ENCODE peak calls at places on chromosomes 4 and X, in eight cellular contexts. J, Y, U, X, L, G, C and R are unnamed samples.

GRCh38 chr4:116122131-116122530 is 963.2 kb downstream of the TRAM1L1 start:
- DNase-seq in Y (no peak), X (peak), G (no peak), J (no peak), L (no peak), C (no peak), U (no peak), R (no peak)

GRCh38 chrX:75609361-75609760 is 86.5 kb upstream of the ZDHHC15 start:
- DNase-seq in C (no peak), U (no peak), X (no peak), G (no peak), J (no peak), L (no peak), Y (no peak), R (no peak)

GRCh38 chr4:105474110-105474518 is 252 bp upstream of the PPA2 start:
- DNase-seq in X (no peak), Y (peak), U (peak), C (peak), G (peak), L (no peak), J (peak), R (no peak)

GRCh38 chrX:114508836-114509235 is 75.0 kb upstream of the HTR2C start:
- DNase-seq in X (no peak), C (no peak), Y (no peak), G (no peak), J (no peak), L (no peak), U (no peak), R (no peak)

GRCh38 chr4:5050520-5050955 is 742 bp upstream of the STK32B start:
- DNase-seq in Y (peak), J (peak), L (peak), X (peak), G (peak), C (peak), U (peak), R (peak)

GRCh38 chr4:180578175-180578574 is 1665.0 kb upstream of the TENM3 start:
- DNase-seq in L (no peak), U (no peak), Y (no peak), J (no peak), C (no peak), X (no peak), G (no peak), R (no peak)

GRCh38 chr4:152676052-152676854 is 3.5 kb downstream of the TMEM154 start:
- DNase-seq in J (no peak), C (no peak), L (no peak), Y (no peak), U (no peak), G (no peak), X (no peak), R (no peak)

GRCh38 chrX:24396236-24396929 is 35.9 kb downstream of the SUPT20HL1 start:
- DNase-seq in J (no peak), U (no peak), X (no peak), L (no peak), G (no peak), C (no peak), Y (no peak), R (no peak)

GRCh38 chr4:158722291-158722916 is 792 bp downstream of the PPID start:
- DNase-seq in X (peak), C (no peak), Y (peak), L (no peak), U (no peak), J (no peak), G (no peak), R (peak)

GRCh38 chrX:104641176-104641575 is 75.2 kb downstream of the IL1RAPL2 start:
- DNase-seq in L (no peak), X (no peak), Y (no peak), J (no peak), G (no peak), U (no peak), C (no peak), R (no peak)

GRCh38 chr4:146932111-146932510 is 13.6 kb downstream of the TTC29 start:
- DNase-seq in L (no peak), X (no peak), G (no peak), C (no peak), U (no peak), J (no peak), Y (no peak), R (no peak)

GRCh38 chr4:31995943-31996901 is 1276.1 kb downstream of the PCDH7 start:
- DNase-seq in X (peak), G (no peak), U (no peak), J (no peak), Y (no peak), C (no peak), L (no peak), R (no peak)

GRCh38 chrX:103376118-103376978 is at the start of gene BEX3:
- DNase-seq in Y (peak), G (peak), X (peak), C (peak), J (peak), U (peak), L (no peak), R (peak)
- TF ChIP-seq POLR2A in Y (peak), G (no peak), X (peak), C (peak), J (no peak), U (peak), L (peak), R (peak)

GRCh38 chr4:150211821-150212445 is 133.7 kb downstream of the DCLK2 start:
- DNase-seq in Y (no peak), U (no peak), L (no peak), X (no peak), C (no peak), J (no peak), G (no peak), R (no peak)

GRCh38 chr4:150207871-150208270 is 129.6 kb downstream of the DCLK2 start:
- DNase-seq in J (no peak), Y (no peak), C (no peak), U (no peak), G (no peak), X (no peak), L (no peak), R (no peak)

GRCh38 chr4:150206981-150207380 is 128.7 kb downstream of the DCLK2 start:
- DNase-seq in C (no peak), L (no peak), X (no peak), G (no peak), J (no peak), Y (no peak), U (no peak), R (no peak)

GRCh38 chr4:150211016-150211415 is 132.8 kb downstream of the DCLK2 start:
- DNase-seq in Y (no peak), J (no peak), G (no peak), U (no peak), X (no peak), C (no peak), L (no peak), R (no peak)

GRCh38 chr4:150209140-150209829 is 131.0 kb downstream of the DCLK2 start:
- DNase-seq in J (peak), G (no peak), U (peak), Y (peak), X (peak), C (peak), L (peak), R (peak)
- TF ChIP-seq POLR2A in J (no peak), G (no peak), U (no peak), Y (no peak), X (no peak), C (no peak), L (no peak), R (no peak)

DNA sequence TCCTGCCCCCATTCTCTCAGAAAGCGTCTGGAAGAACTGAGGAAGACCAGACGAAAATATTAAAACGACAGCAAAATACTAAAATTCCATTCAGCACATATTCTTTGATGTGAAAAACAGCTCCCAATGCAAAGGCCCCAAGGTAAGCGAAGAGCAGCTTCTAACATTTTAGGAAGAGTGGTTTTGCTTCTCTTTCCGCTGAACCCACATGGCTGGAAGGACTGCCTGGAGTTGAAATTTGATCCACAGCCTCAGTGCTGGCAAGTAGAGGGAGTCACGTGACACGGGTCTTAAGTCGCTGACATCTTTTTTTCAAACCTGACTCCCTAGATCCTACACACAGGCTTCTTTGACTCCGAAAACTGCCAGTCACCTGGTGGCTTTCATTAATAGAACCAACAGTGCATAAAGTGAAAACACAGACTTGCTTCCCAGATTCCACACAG is at the start of gene FAM13A:
- DNase-seq in L (peak), X (peak), C (peak), G (no peak), J (peak), Y (peak), U (peak), R (peak)
- TF ChIP-seq POLR2A in L (peak), X (peak), C (no peak), G (no peak), J (no peak), Y (peak), U (no peak), R (peak)

DNA sequence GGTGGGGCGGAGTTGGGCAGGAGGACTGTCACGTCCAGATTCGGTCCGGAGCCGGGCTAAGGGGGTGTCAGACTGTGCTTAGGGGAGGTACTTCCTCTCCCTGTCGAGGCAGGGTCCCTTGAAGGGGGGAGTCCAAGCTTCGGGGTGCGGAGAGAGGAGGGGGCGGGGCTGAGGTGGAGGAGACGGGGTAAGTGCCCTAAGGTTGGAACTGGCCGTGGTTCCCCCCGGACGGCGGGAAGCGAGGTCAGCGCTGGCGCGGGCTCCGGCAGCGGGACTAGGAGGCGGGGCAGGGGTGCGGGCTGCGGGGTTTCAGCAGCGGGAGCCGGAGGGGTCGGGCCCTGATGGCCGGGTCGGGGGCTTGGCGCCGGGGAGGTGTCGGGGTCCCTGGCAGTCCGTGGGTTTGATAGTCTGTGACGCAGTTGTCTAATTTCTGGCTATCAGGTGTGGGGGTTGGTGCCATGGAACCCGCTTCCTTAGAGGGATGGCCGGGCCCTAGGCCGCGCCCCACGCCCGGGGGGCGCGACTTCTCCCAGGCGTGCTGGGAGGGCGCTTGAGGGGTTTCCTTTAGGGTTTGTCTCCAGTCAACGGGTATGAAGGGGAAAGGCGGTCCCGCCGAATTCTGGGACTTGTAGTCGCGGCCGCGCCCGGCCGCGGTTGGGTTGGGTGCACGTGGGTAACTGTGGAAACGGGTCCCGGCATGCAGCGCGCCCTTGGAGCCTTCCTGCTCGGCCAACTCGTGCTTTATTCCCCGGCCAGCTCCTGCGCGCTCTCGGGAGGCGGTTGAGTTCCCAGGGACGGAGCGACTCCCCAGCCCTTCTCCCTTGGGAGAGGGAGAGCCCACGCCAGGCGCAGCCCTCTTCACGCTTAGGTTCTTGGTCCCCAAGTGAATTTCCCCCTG is 1.5 kb downstream of the DCUN1D4 start:
- DNase-seq in X (peak), Y (peak), C (peak), U (peak), J (peak), L (peak), G (peak), R (peak)
- TF ChIP-seq POLR2A in X (peak), Y (peak), C (peak), U (peak), J (peak), L (peak), G (no peak), R (peak)

GRCh38 chr4:54626113-54626512 is 31.6 kb upstream of the KIT start:
- DNase-seq in L (no peak), X (no peak), U (no peak), Y (peak), G (no peak), C (peak), J (no peak), R (no peak)
- TF ChIP-seq POLR2A in L (no peak), X (no peak), U (no peak), Y (no peak), G (no peak), C (no peak), J (no peak), R (no peak)

GRCh38 chrX:109735241-109735744 is 2.2 kb upstream of the ACSL4 start:
- DNase-seq in L (no peak), Y (no peak), X (no peak), G (no peak), C (no peak), J (no peak), U (no peak), R (peak)

GRCh38 chrX:109733658-109734022 is 583 bp upstream of the ACSL4 start:
- DNase-seq in X (no peak), C (no peak), Y (peak), L (no peak), J (no peak), U (no peak), G (no peak), R (peak)

GRCh38 chrX:109732319-109732779 is 708 bp downstream of the ACSL4 start:
- DNase-seq in J (no peak), L (no peak), U (no peak), X (peak), C (no peak), G (no peak), Y (peak), R (peak)

DNA sequence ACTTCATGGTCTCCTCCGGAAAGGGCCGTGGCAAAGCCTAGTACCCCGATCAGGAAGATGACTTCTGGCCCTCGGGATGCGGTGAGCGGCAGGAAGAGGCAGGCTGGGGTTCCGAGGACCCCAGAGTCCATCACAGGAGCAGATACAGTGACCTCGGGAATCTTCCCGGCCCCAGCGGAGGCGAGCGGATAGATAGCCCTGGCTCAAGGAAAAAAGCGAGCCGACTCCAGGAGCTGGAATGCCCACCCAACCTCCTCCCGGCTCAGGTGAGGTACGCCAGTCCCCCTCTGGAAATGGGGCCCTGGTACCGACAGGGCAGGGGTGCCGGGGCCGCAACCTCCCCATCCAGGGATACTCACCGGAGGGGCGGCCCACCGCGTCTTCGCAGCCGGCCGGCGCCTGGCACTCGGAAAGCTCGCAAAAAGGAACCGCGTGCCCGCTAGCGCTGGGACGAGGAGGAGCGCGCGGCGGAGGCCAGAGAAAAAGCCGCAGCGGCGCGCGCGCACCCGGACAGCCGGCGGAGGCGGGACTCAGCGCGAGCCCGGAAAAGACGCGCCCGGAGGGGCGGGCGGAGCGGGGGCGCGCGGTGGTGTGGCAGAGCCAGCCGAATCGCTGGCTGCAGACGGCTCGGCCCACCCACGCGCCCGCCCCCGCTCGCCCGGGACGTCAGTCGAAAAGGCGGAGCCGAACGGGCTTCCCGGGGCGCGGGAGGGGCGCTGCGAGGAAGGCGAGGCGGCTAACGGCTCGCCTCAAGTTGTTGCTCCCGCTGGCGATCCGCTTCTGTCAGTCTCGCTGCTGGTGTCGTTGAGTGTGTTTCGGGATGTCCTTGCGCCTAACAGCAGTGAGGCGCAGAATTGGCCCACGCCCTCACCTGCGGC is at the start of gene ACSL4:
- DNase-seq in C (peak), X (peak), G (peak), Y (peak), J (peak), L (peak), U (peak), R (peak)
- TF ChIP-seq POLR2A in C (peak), X (no peak), G (peak), Y (peak), J (peak), L (peak), U (peak), R (peak)

DNA sequence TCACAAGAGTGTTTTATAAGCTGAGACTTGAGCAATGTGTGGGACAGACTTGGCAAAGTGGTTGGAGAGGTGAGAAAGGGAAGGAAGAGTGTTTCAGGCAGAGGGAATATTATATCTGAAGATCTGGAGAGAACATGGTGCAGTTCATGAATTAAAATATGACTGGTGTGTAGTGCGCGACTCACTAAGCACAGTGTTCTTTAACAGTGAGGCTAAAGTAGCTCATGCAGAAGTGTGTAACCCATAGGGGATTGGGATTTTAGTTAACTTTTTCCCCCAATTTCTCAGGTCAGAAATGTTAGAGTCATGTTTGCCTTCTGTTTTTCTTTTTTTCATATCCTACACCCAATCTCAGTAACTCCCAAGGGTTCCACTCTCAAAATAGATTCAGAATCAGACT is 9.7 kb downstream of the MTHFD2L start:
- DNase-seq in U (no peak), C (no peak), L (no peak), J (no peak), X (no peak), G (no peak), Y (no peak), R (no peak)
- TF ChIP-seq POLR2A in U (no peak), C (no peak), L (no peak), J (no peak), X (no peak), G (no peak), Y (no peak), R (no peak)